ENCODE peak calls at places on chromosomes 4 and X, in eight cellular contexts. One of them, this sample, is unnamed.

GRCh38 chr4:69656653-69657158 is 3.7 kb upstream of the UGT2A1 start:
- DNase-seq in ovary: no peak
- DNase-seq in right lobe of liver: no peak
- DNase-seq in fibroblast of villous mesenchyme: no peak
- DNase-seq in CD4-positive, alpha-beta T cell: no peak
- DNase-seq in vagina: no peak
- DNase-seq in dorsolateral prefrontal cortex: no peak
- DNase-seq in mammary epithelial cell: no peak
- DNase-seq in this sample: no peak

GRCh38 chr4:3320361-3321023 is 27.7 kb downstream of the RGS12 start:
- DNase-seq in ovary: no peak
- DNase-seq in right lobe of liver: peak; percentile 33
- DNase-seq in fibroblast of villous mesenchyme: no peak
- DNase-seq in CD4-positive, alpha-beta T cell: no peak
- DNase-seq in vagina: no peak
- DNase-seq in dorsolateral prefrontal cortex: peak; percentile 21
- DNase-seq in mammary epithelial cell: no peak
- DNase-seq in this sample: no peak

GRCh38 chrX:24494544-24495113 is 29.5 kb downstream of the PDK3 start:
- DNase-seq in ovary: no peak
- DNase-seq in right lobe of liver: peak; percentile 69
- DNase-seq in fibroblast of villous mesenchyme: peak; percentile 88
- DNase-seq in CD4-positive, alpha-beta T cell: no peak
- DNase-seq in vagina: no peak
- DNase-seq in dorsolateral prefrontal cortex: no peak
- DNase-seq in mammary epithelial cell: peak; percentile 81
- DNase-seq in this sample: no peak

GRCh38 chrX:10041383-10041782 is 74.2 kb downstream of the CLDN34 start:
- DNase-seq in ovary: no peak
- DNase-seq in right lobe of liver: no peak
- DNase-seq in fibroblast of villous mesenchyme: no peak
- DNase-seq in CD4-positive, alpha-beta T cell: no peak
- DNase-seq in vagina: no peak
- DNase-seq in dorsolateral prefrontal cortex: no peak
- DNase-seq in mammary epithelial cell: no peak
- DNase-seq in this sample: no peak

GRCh38 chrX:150680974-150681373 is 12.2 kb upstream of the MTMR1 start:
- DNase-seq in ovary: peak; percentile 30
- DNase-seq in right lobe of liver: no peak
- DNase-seq in fibroblast of villous mesenchyme: peak; percentile 28
- DNase-seq in CD4-positive, alpha-beta T cell: no peak
- DNase-seq in vagina: no peak
- DNase-seq in dorsolateral prefrontal cortex: no peak
- DNase-seq in mammary epithelial cell: peak; percentile 37
- DNase-seq in this sample: no peak

GRCh38 chr4:109473824-109474223 is 40.2 kb downstream of the SEC24B start:
- DNase-seq in ovary: no peak
- DNase-seq in right lobe of liver: no peak
- DNase-seq in fibroblast of villous mesenchyme: no peak
- DNase-seq in CD4-positive, alpha-beta T cell: no peak
- DNase-seq in vagina: no peak
- DNase-seq in dorsolateral prefrontal cortex: no peak
- DNase-seq in mammary epithelial cell: no peak
- DNase-seq in this sample: no peak

GRCh38 chrX:38484607-38485498 is 76.5 kb upstream of the TSPAN7 start:
- DNase-seq in ovary: no peak
- DNase-seq in right lobe of liver: no peak
- DNase-seq in fibroblast of villous mesenchyme: no peak
- DNase-seq in CD4-positive, alpha-beta T cell: no peak
- DNase-seq in vagina: no peak
- DNase-seq in dorsolateral prefrontal cortex: no peak
- DNase-seq in mammary epithelial cell: no peak
- DNase-seq in this sample: no peak

GRCh38 chr4:158166701-158167100 is 6.1 kb downstream of the GASK1B start:
- DNase-seq in ovary: no peak
- DNase-seq in right lobe of liver: no peak
- DNase-seq in fibroblast of villous mesenchyme: no peak
- DNase-seq in CD4-positive, alpha-beta T cell: no peak
- DNase-seq in vagina: no peak
- DNase-seq in dorsolateral prefrontal cortex: no peak
- DNase-seq in mammary epithelial cell: no peak
- DNase-seq in this sample: no peak

GRCh38 chr4:28341784-28342183 is 1481.1 kb downstream of the STIM2 start:
- DNase-seq in ovary: no peak
- DNase-seq in right lobe of liver: no peak
- DNase-seq in fibroblast of villous mesenchyme: no peak
- DNase-seq in CD4-positive, alpha-beta T cell: no peak
- DNase-seq in vagina: no peak
- DNase-seq in dorsolateral prefrontal cortex: no peak
- DNase-seq in mammary epithelial cell: no peak
- DNase-seq in this sample: no peak

GRCh38 chrX:17922303-17922702 is 61.2 kb upstream of the RAI2 start:
- DNase-seq in ovary: no peak
- DNase-seq in right lobe of liver: no peak
- DNase-seq in fibroblast of villous mesenchyme: no peak
- DNase-seq in CD4-positive, alpha-beta T cell: no peak
- DNase-seq in vagina: no peak
- DNase-seq in dorsolateral prefrontal cortex: no peak
- DNase-seq in mammary epithelial cell: no peak
- DNase-seq in this sample: no peak

GRCh38 chrX:131828482-131828881 is 194.6 kb upstream of the STK26 start:
- DNase-seq in ovary: no peak
- DNase-seq in right lobe of liver: no peak
- DNase-seq in fibroblast of villous mesenchyme: no peak
- DNase-seq in CD4-positive, alpha-beta T cell: no peak
- DNase-seq in vagina: no peak
- DNase-seq in dorsolateral prefrontal cortex: no peak
- DNase-seq in mammary epithelial cell: no peak
- DNase-seq in this sample: no peak

GRCh38 chrX:128862557-128862956 is 660.7 kb downstream of the SMARCA1 start:
- DNase-seq in ovary: no peak
- DNase-seq in right lobe of liver: no peak
- DNase-seq in fibroblast of villous mesenchyme: no peak
- DNase-seq in CD4-positive, alpha-beta T cell: no peak
- DNase-seq in vagina: no peak
- DNase-seq in dorsolateral prefrontal cortex: no peak
- DNase-seq in mammary epithelial cell: no peak
- DNase-seq in this sample: no peak

GRCh38 chr4:8350841-8351461 is 81.4 kb downstream of the HTRA3 start:
- DNase-seq in ovary: peak; percentile 36
- DNase-seq in right lobe of liver: no peak
- DNase-seq in fibroblast of villous mesenchyme: no peak
- DNase-seq in CD4-positive, alpha-beta T cell: no peak
- DNase-seq in vagina: no peak
- DNase-seq in dorsolateral prefrontal cortex: peak; percentile 11
- DNase-seq in mammary epithelial cell: no peak
- DNase-seq in this sample: no peak

GRCh38 chrX:138710311-138710791 is 1.2 kb downstream of the FGF13 start:
- DNase-seq in ovary: no peak
- DNase-seq in right lobe of liver: no peak
- DNase-seq in fibroblast of villous mesenchyme: no peak
- DNase-seq in CD4-positive, alpha-beta T cell: no peak
- DNase-seq in vagina: no peak
- DNase-seq in dorsolateral prefrontal cortex: peak; percentile 27
- DNase-seq in mammary epithelial cell: no peak
- DNase-seq in this sample: peak; percentile 3

GRCh38 chr4:103361926-103362325 is 163.8 kb upstream of the CENPE start:
- DNase-seq in ovary: no peak
- DNase-seq in right lobe of liver: no peak
- DNase-seq in fibroblast of villous mesenchyme: no peak
- DNase-seq in CD4-positive, alpha-beta T cell: no peak
- DNase-seq in vagina: no peak
- DNase-seq in dorsolateral prefrontal cortex: no peak
- DNase-seq in mammary epithelial cell: no peak
- DNase-seq in this sample: no peak

GRCh38 chr4:153809916-153810810 is 21.3 kb upstream of the SFRP2 start:
- DNase-seq in ovary: no peak
- DNase-seq in right lobe of liver: no peak
- DNase-seq in fibroblast of villous mesenchyme: no peak
- DNase-seq in CD4-positive, alpha-beta T cell: no peak
- DNase-seq in vagina: no peak
- DNase-seq in dorsolateral prefrontal cortex: no peak
- DNase-seq in mammary epithelial cell: peak; percentile 39
- DNase-seq in this sample: no peak

GRCh38 chr4:17794730-17795129 is 13.3 kb upstream of the FAM184B start:
- DNase-seq in ovary: no peak
- DNase-seq in right lobe of liver: no peak
- DNase-seq in fibroblast of villous mesenchyme: no peak
- DNase-seq in CD4-positive, alpha-beta T cell: no peak
- DNase-seq in vagina: no peak
- DNase-seq in dorsolateral prefrontal cortex: no peak
- DNase-seq in mammary epithelial cell: no peak
- DNase-seq in this sample: no peak

GRCh38 chr4:121791481-121791880 is 9.6 kb upstream of the EXOSC9 start:
- DNase-seq in ovary: no peak
- DNase-seq in right lobe of liver: no peak
- DNase-seq in fibroblast of villous mesenchyme: peak; percentile 68
- DNase-seq in CD4-positive, alpha-beta T cell: no peak
- DNase-seq in vagina: no peak
- DNase-seq in dorsolateral prefrontal cortex: no peak
- DNase-seq in mammary epithelial cell: peak; percentile 35
- DNase-seq in this sample: no peak

GRCh38 chr4:128635141-128635911 is 174.2 kb upstream of the JADE1 start:
- DNase-seq in ovary: no peak
- DNase-seq in right lobe of liver: peak; percentile 69
- DNase-seq in fibroblast of villous mesenchyme: peak; percentile 89
- DNase-seq in CD4-positive, alpha-beta T cell: no peak
- DNase-seq in vagina: no peak
- DNase-seq in dorsolateral prefrontal cortex: peak; percentile 69
- DNase-seq in mammary epithelial cell: no peak
- DNase-seq in this sample: no peak

GRCh38 chrX:39846460-39846859 is 251.3 kb downstream of the BCOR start:
- DNase-seq in ovary: no peak
- DNase-seq in right lobe of liver: no peak
- DNase-seq in fibroblast of villous mesenchyme: no peak
- DNase-seq in CD4-positive, alpha-beta T cell: no peak
- DNase-seq in vagina: no peak
- DNase-seq in dorsolateral prefrontal cortex: no peak
- DNase-seq in mammary epithelial cell: no peak
- DNase-seq in this sample: no peak

GRCh38 chrX:39848243-39848642 is 249.5 kb downstream of the BCOR start:
- DNase-seq in ovary: no peak
- DNase-seq in right lobe of liver: no peak
- DNase-seq in fibroblast of villous mesenchyme: peak; percentile 62
- DNase-seq in CD4-positive, alpha-beta T cell: no peak
- DNase-seq in vagina: no peak
- DNase-seq in dorsolateral prefrontal cortex: no peak
- DNase-seq in mammary epithelial cell: no peak
- DNase-seq in this sample: no peak

GRCh38 chrX:39843318-39843717 is 254.4 kb downstream of the BCOR start:
- DNase-seq in ovary: no peak
- DNase-seq in right lobe of liver: no peak
- DNase-seq in fibroblast of villous mesenchyme: no peak
- DNase-seq in CD4-positive, alpha-beta T cell: no peak
- DNase-seq in vagina: no peak
- DNase-seq in dorsolateral prefrontal cortex: no peak
- DNase-seq in mammary epithelial cell: no peak
- DNase-seq in this sample: no peak

GRCh38 chrX:39848900-39849299 is 248.9 kb downstream of the BCOR start:
- DNase-seq in ovary: no peak
- DNase-seq in right lobe of liver: no peak
- DNase-seq in fibroblast of villous mesenchyme: peak; percentile 73
- DNase-seq in CD4-positive, alpha-beta T cell: no peak
- DNase-seq in vagina: no peak
- DNase-seq in dorsolateral prefrontal cortex: no peak
- DNase-seq in mammary epithelial cell: no peak
- DNase-seq in this sample: no peak

DNA sequence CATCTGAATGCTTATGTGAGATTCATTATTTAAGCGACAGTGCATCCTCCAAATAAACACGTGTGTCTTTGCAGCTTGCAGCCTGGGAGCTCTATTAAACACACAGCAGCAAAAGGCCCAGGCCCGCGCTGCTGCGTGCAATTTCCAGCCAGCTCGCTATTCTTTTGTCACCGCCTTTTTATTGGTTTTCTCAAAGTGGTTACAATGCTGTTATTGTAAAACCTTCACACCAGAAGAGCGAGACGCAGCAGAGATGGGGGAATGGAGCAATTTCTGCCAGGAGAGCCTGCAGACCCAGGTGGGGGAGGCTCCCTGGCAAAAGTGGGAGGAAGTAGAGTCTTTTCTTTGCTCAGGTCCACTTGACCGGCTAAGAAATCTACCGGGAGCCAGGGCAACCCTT is 252.5 kb downstream of the BCOR start:
- DNase-seq in ovary: no peak
- DNase-seq in right lobe of liver: no peak
- DNase-seq in fibroblast of villous mesenchyme: no peak
- DNase-seq in CD4-positive, alpha-beta T cell: no peak
- DNase-seq in vagina: no peak
- DNase-seq in dorsolateral prefrontal cortex: no peak
- DNase-seq in mammary epithelial cell: no peak
- DNase-seq in this sample: no peak
- TF ChIP-seq CTCF in ovary: no peak
- TF ChIP-seq CTCF in right lobe of liver: no peak
- TF ChIP-seq CTCF in fibroblast of villous mesenchyme: no peak
- TF ChIP-seq CTCF in CD4-positive, alpha-beta T cell: no peak
- TF ChIP-seq CTCF in vagina: no peak
- TF ChIP-seq CTCF in dorsolateral prefrontal cortex: no peak
- TF ChIP-seq CTCF in mammary epithelial cell: no peak
- TF ChIP-seq CTCF in this sample: no peak

DNA sequence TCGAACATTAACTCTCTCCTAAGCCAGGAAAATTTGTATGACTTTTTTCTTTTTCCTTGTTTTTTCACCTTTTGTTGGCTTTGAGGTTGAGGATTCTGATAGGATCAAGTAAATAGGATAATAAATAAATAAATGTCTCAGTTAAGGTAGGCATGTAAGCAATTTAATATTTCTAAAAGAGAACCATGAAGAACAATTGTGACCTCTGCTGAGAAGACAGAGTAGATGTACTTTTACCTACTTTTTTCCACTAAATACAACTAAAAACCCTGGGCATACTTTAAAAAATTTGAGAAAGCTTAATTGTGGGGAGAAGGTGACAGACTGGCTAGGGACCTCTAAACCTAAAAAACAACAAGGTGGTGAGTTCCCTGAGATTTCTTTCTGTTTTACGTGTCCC is 31.6 kb upstream of the CLNK start:
- DNase-seq in ovary: no peak
- DNase-seq in right lobe of liver: no peak
- DNase-seq in fibroblast of villous mesenchyme: no peak
- DNase-seq in CD4-positive, alpha-beta T cell: no peak
- DNase-seq in vagina: no peak
- DNase-seq in dorsolateral prefrontal cortex: no peak
- DNase-seq in mammary epithelial cell: no peak
- DNase-seq in this sample: no peak
- TF ChIP-seq CTCF in ovary: no peak
- TF ChIP-seq CTCF in right lobe of liver: no peak
- TF ChIP-seq CTCF in fibroblast of villous mesenchyme: no peak
- TF ChIP-seq CTCF in CD4-positive, alpha-beta T cell: no peak
- TF ChIP-seq CTCF in vagina: no peak
- TF ChIP-seq CTCF in dorsolateral prefrontal cortex: no peak
- TF ChIP-seq CTCF in mammary epithelial cell: no peak
- TF ChIP-seq CTCF in this sample: no peak

GRCh38 chr4:858831-859451 is 33.0 kb upstream of the CPLX1 start:
- DNase-seq in ovary: no peak
- DNase-seq in right lobe of liver: no peak
- DNase-seq in fibroblast of villous mesenchyme: no peak
- DNase-seq in CD4-positive, alpha-beta T cell: no peak
- DNase-seq in vagina: no peak
- DNase-seq in dorsolateral prefrontal cortex: no peak
- DNase-seq in mammary epithelial cell: no peak
- DNase-seq in this sample: no peak
- TF ChIP-seq CTCF in ovary: no peak
- TF ChIP-seq CTCF in right lobe of liver: no peak
- TF ChIP-seq CTCF in fibroblast of villous mesenchyme: no peak
- TF ChIP-seq CTCF in CD4-positive, alpha-beta T cell: no peak
- TF ChIP-seq CTCF in vagina: no peak
- TF ChIP-seq CTCF in dorsolateral prefrontal cortex: no peak
- TF ChIP-seq CTCF in mammary epithelial cell: no peak
- TF ChIP-seq CTCF in this sample: no peak

GRCh38 chr4:170827562-170828260 is 738.0 kb upstream of the AADAT start:
- DNase-seq in ovary: no peak
- DNase-seq in right lobe of liver: no peak
- DNase-seq in fibroblast of villous mesenchyme: no peak
- DNase-seq in CD4-positive, alpha-beta T cell: no peak
- DNase-seq in vagina: no peak
- DNase-seq in dorsolateral prefrontal cortex: no peak
- DNase-seq in mammary epithelial cell: peak; percentile 76
- DNase-seq in this sample: no peak
- TF ChIP-seq CTCF in ovary: no peak
- TF ChIP-seq CTCF in right lobe of liver: no peak
- TF ChIP-seq CTCF in fibroblast of villous mesenchyme: no peak
- TF ChIP-seq CTCF in CD4-positive, alpha-beta T cell: no peak
- TF ChIP-seq CTCF in vagina: no peak
- TF ChIP-seq CTCF in dorsolateral prefrontal cortex: no peak
- TF ChIP-seq CTCF in mammary epithelial cell: no peak
- TF ChIP-seq CTCF in this sample: no peak